ENCODE peak calls at places on chromosome 18, in six cellular contexts. S is suprapubic skin, Q is GM10248, L is cardiac septum, M is retina, D is hippocampal formation. G is an unnamed sample.

GRCh38 chr18:6431659-6432318 is 17.1 kb upstream of the L3MBTL4 start:
- DNase-seq in L (no peak), S (no peak), M (no peak), D (no peak), Q (no peak), G (no peak)

GRCh38 chr18:54947115-54947514 is 12.1 kb downstream of the CCDC68 start:
- DNase-seq in D (no peak), Q (no peak), M (no peak), L (no peak), S (no peak), G (no peak)

GRCh38 chr18:46411862-46412690 is 244.9 kb downstream of the LOXHD1 start:
- DNase-seq in D (peak), M (peak), Q (no peak), S (no peak), L (no peak), G (no peak)

GRCh38 chr18:48948112-48949050 is 2.4 kb downstream of the SMAD7 start:
- DNase-seq in D (peak), S (no peak), L (no peak), M (peak), Q (peak), G (peak)

GRCh38 chr18:46518438-46518837 is 138.6 kb downstream of the LOXHD1 start:
- DNase-seq in S (no peak), D (no peak), M (no peak), Q (no peak), L (no peak), G (no peak)

GRCh38 chr18:9449580-9449979 is 25.7 kb upstream of the RALBP1 start:
- DNase-seq in D (no peak), S (no peak), Q (no peak), M (no peak), L (no peak), G (no peak)

GRCh38 chr18:27213123-27213717 is 28.1 kb upstream of the CHST9 start:
- DNase-seq in D (no peak), M (no peak), L (no peak), Q (no peak), S (no peak), G (no peak)

GRCh38 chr18:39211461-39211860 is 1645.9 kb upstream of the CELF4 start:
- DNase-seq in M (no peak), S (no peak), Q (no peak), D (no peak), L (no peak), G (no peak)

GRCh38 chr18:5961097-5961827 is 65.9 kb upstream of the TMEM200C start:
- DNase-seq in D (no peak), Q (no peak), L (no peak), S (no peak), M (no peak), G (no peak)

GRCh38 chr18:1014951-1015627 is 110.4 kb downstream of the ADCYAP1 start:
- DNase-seq in S (no peak), D (no peak), L (no peak), Q (no peak), M (no peak), G (no peak)

GRCh38 chr18:10230072-10230471 is 224.4 kb upstream of the APCDD1 start:
- DNase-seq in Q (no peak), L (no peak), D (no peak), S (no peak), M (no peak), G (no peak)

GRCh38 chr18:69397096-69397495 is 3.6 kb upstream of the DOK6 start:
- DNase-seq in L (no peak), Q (no peak), M (no peak), S (no peak), D (no peak), G (no peak)

G was measured in hypothalamus.